ENCODE peak calls at places on chromosomes 12 and 14, in seven cellular contexts. P is fibroblast of lung, O is ovary, T is A549, J is suprapubic skin, W is tibial artery, H is aorta. Q is an unnamed sample.

GRCh38 chr12:118855858-118856257 is 125.5 kb upstream of the SRRM4 start:
- DNase-seq in J (no peak), H (no peak), W (no peak), P (no peak), T (no peak), O (no peak), Q (no peak)

GRCh38 chr12:85733984-85734383 is 102.2 kb downstream of the RASSF9 start:
- DNase-seq in T (no peak), J (no peak), P (peak; percentile 18), O (no peak), W (no peak), H (no peak), Q (no peak)

GRCh38 chr14:24943024-24943423 is 106.9 kb downstream of the STXBP6 start:
- DNase-seq in O (no peak), W (no peak), T (no peak), P (no peak), H (no peak), J (peak; percentile 83), Q (no peak)

GRCh38 chr12:42725839-42726238 is 136.3 kb upstream of the PRICKLE1 start:
- DNase-seq in H (no peak), W (no peak), J (no peak), P (peak; percentile 98), O (no peak), T (no peak), Q (no peak)

GRCh38 chr12:64160021-64160717 is 61.9 kb downstream of the KICS2 start:
- DNase-seq in H (no peak), J (no peak), P (no peak), W (no peak), T (no peak), O (no peak), Q (no peak)

GRCh38 chr12:132456944-132457495 is 32.9 kb upstream of the FBRSL1 start:
- DNase-seq in P (no peak), W (no peak), T (no peak), H (no peak), J (no peak), O (peak; percentile 1), Q (no peak)

GRCh38 chr12:51320311-51320694 is 3.7 kb downstream of the BIN2 start:
- DNase-seq in J (no peak), P (no peak), W (no peak), H (no peak), T (no peak), O (no peak), Q (no peak)

GRCh38 chr12:24042651-24043050 is 93.2 kb upstream of the SOX5 start:
- DNase-seq in J (no peak), T (no peak), W (no peak), O (no peak), H (no peak), P (no peak), Q (no peak)

GRCh38 chr14:92692822-92693226 is 55.6 kb downstream of the LGMN start:
- DNase-seq in J (no peak), T (no peak), H (peak; percentile 79), P (peak; percentile 47), W (peak; percentile 72), O (no peak), Q (no peak)

GRCh38 chr12:7130791-7131501 is 775 bp downstream of the CLSTN3 start:
- DNase-seq in O (peak; percentile 79), H (peak; percentile 71), P (peak; percentile 59), W (no peak), T (no peak), J (no peak), Q (no peak)

GRCh38 chr14:99975190-99975589 is 90.0 kb upstream of the EVL start:
- DNase-seq in P (no peak), H (no peak), J (no peak), T (no peak), O (no peak), W (no peak), Q (no peak)

GRCh38 chr12:128069359-128069997 is 197.5 kb upstream of the TMEM132C start:
- DNase-seq in T (peak; percentile 15), W (no peak), P (peak; percentile 65), J (no peak), O (no peak), H (no peak), Q (peak; percentile 61)

GRCh38 chr14:55974046-55974582 is 144.1 kb upstream of the PELI2 start:
- DNase-seq in J (no peak), W (no peak), T (no peak), O (no peak), H (no peak), P (peak; percentile 54), Q (no peak)

GRCh38 chr14:43003845-43004244 is 1397.2 kb downstream of the LRFN5 start:
- DNase-seq in J (no peak), H (no peak), W (no peak), P (peak; percentile 8), T (no peak), O (no peak), Q (no peak)

GRCh38 chr12:29282452-29282851 is 98.5 kb downstream of the ERGIC2 start:
- DNase-seq in J (no peak), O (no peak), T (no peak), P (peak; percentile 49), H (no peak), W (no peak), Q (no peak)

GRCh38 chr12:24798335-24798734 is 150.6 kb downstream of the BCAT1 start:
- DNase-seq in H (no peak), J (no peak), P (no peak), W (no peak), T (no peak), O (no peak), Q (no peak)

GRCh38 chr12:13339091-13339490 is 142.6 kb downstream of the EMP1 start:
- DNase-seq in J (no peak), W (no peak), P (no peak), O (no peak), T (no peak), H (no peak), Q (no peak)

GRCh38 chr14:75522224-75522764 is at the start of gene BATF:
- DNase-seq in W (no peak), H (peak; percentile 63), O (no peak), J (no peak), T (no peak), P (no peak), Q (no peak)

GRCh38 chr12:13425766-13426165 is 229.2 kb downstream of the EMP1 start:
- DNase-seq in J (no peak), P (peak; percentile 90), T (no peak), W (no peak), O (no peak), H (no peak), Q (peak; percentile 58)

GRCh38 chr14:36657409-36658090 is 4.1 kb upstream of the PAX9 start:
- DNase-seq in H (peak; percentile 38), W (no peak), T (no peak), O (no peak), P (no peak), J (no peak), Q (no peak)

GRCh38 chr12:52789637-52790426 is 6.1 kb downstream of the KRT3 start:
- DNase-seq in T (no peak), W (no peak), O (no peak), H (no peak), P (peak; percentile 11), J (peak; percentile 72), Q (no peak)

GRCh38 chr12:93199831-93200236 is 177.9 kb upstream of the NUDT4 start:
- DNase-seq in H (no peak), J (no peak), W (no peak), P (peak; percentile 72), T (no peak), O (no peak), Q (no peak)

GRCh38 chr14:73290279-73290678 is 53.0 kb downstream of the PAPLN start:
- DNase-seq in O (no peak), W (no peak), J (no peak), P (no peak), H (no peak), T (no peak), Q (no peak)

GRCh38 chr14:87994974-87995373 is 2.0 kb upstream of the GALC start:
- DNase-seq in J (no peak), O (no peak), T (no peak), W (no peak), H (no peak), P (peak; percentile 51), Q (no peak)

GRCh38 chr14:87992349-87992719 is 648 bp downstream of the GALC start:
- DNase-seq in J (no peak), T (no peak), H (peak; percentile 40), P (peak; percentile 33), W (peak; percentile 67), O (no peak), Q (no peak)

GRCh38 chr14:87995500-87996275 is 2.7 kb upstream of the GALC start:
- DNase-seq in O (no peak), H (no peak), P (peak; percentile 48), W (no peak), T (no peak), J (no peak), Q (no peak)

GRCh38 chr14:87992720-87993484 is at the start of gene GALC:
- DNase-seq in P (peak; percentile 94), H (peak; percentile 98), J (peak; percentile 97), O (peak; percentile 95), T (peak; percentile 73), W (peak; percentile 97), Q (peak; percentile 73)

DNA sequence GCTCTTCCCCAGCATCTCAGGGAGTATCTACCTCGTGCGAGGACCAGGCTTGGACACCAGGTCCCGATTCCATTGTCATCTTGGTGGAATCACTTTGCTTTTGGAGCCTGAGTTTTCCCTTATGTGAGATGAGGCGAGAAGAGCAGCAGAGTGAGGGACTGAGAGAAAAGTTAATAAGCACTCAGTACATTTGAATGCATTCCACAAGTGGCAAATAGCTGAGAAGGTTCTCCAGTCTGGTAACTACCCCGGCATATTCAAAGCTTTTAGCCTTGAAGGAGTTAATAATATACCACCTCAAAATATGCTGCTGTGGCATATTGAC is 465 bp upstream of the GALC start:
- DNase-seq in P (no peak), W (no peak), T (no peak), H (no peak), J (no peak), O (no peak), Q (no peak)
- H3K4me3 ChIP-seq in P (peak overlapping the region; percentile 66), W (peak overlapping the region; percentile 72), T (peak overlapping the region; percentile 64), H (peak overlapping the region; percentile 37), J (peak overlapping the region; percentile 81), O (peak overlapping the region; percentile 76), Q (peak overlapping the region; percentile 79)

DNA sequence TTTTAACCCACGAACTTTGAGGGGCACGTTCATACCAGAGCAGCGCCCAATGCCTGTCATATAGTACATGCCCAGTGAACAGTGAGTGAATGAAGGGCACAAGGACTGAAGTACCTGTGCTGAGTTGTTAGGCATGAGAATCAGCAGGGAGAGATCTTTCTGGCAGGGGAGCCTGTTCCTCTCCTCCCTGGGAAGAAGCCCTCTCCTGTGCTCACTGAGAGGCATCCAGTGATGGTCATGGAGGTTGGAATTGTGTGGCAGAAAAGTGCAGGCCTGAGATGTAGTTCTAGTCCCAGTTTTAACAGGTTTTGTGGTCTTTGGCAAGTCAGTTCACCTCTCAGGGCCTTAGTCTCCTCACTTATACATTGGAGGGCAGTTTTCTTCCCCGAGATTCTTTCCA is 20.6 kb downstream of the TEAD4 start:
- DNase-seq in W (no peak), P (no peak), O (no peak), H (no peak), J (no peak), T (no peak), Q (no peak)
- H3K4me1 ChIP-seq in W (no peaks in the 10 kb centered on the region), P (no peaks in the 10 kb centered on the region), O (no peaks in the 10 kb centered on the region), H (no peaks in the 10 kb centered on the region), J (no peaks in the 10 kb centered on the region), T (no peaks in the 10 kb centered on the region), Q (no peaks in the 10 kb centered on the region)

GRCh38 chr12:67698711-67699603 is 50.4 kb downstream of the DYRK2 start:
- DNase-seq in W (no peak), O (no peak), J (no peak), P (peak; percentile 67), T (no peak), H (no peak), Q (no peak)
- H3K4me3 ChIP-seq in W (peak overlapping the region; percentile 35), O (no peak overlapping the region), J (peak overlapping the region; percentile 14), P (peak overlapping the region; percentile 25), T (no peak overlapping the region), H (peak overlapping the region; percentile 95), Q (peak overlapping the region; percentile 18)

GRCh38 chr14:89684139-89684538 is 267.1 kb upstream of the FOXN3 start:
- DNase-seq in T (no peak), H (no peak), O (no peak), W (no peak), P (no peak), J (no peak), Q (no peak)
- H3K4me1 ChIP-seq in T (no peaks in the 10 kb centered on the region), H (no peaks in the 10 kb centered on the region), O (no peaks in the 10 kb centered on the region), W (no peaks in the 10 kb centered on the region), P (no peaks in the 10 kb centered on the region), J (no peaks in the 10 kb centered on the region), Q (no peaks in the 10 kb centered on the region)

Q was measured in SJSA1.